ENCODE peak calls at places on chromosomes 12 and 14, in eight cellular contexts. J is bronchial epithelial cell, I is BJ, O is fibroblast of lung, F is tibial artery, M is HFFc6, A is HCT116, T is ascending aorta. N is an unnamed sample.

GRCh38 chr12:52308807-52309425 is 12.3 kb downstream of the KRT83 start:
- DNase-seq in J (no peak), I (no peak), O (no peak), F (no peak), M (no peak), A (no peak), T (no peak), N (no peak)

GRCh38 chr12:2641209-2641608 is 153.6 kb upstream of the FKBP4 start:
- DNase-seq in J (no peak), I (no peak), O (peak), F (peak), M (peak), A (peak), T (no peak), N (no peak)

GRCh38 chr12:106227641-106228319 is 20.0 kb downstream of the CKAP4 start:
- DNase-seq in J (peak), I (no peak), O (peak), F (no peak), M (no peak), A (no peak), T (no peak), N (no peak)

GRCh38 chr14:103522649-103523582 is at the start of gene CKB:
- DNase-seq in J (no peak), I (no peak), O (peak), F (no peak), M (no peak), A (no peak), T (no peak), N (no peak)

GRCh38 chr12:48925218-48925871 is at the start of gene FKBP11:
- DNase-seq in J (peak), I (no peak), O (peak), F (peak), M (peak), A (no peak), T (no peak), N (peak)

GRCh38 chr12:122834229-122834920 is 882 bp upstream of the HIP1R start:
- DNase-seq in J (peak), I (no peak), O (peak), F (no peak), M (peak), A (peak), T (no peak), N (no peak)

GRCh38 chr12:55657282-55657681 is 20.6 kb downstream of the OR10P1 start:
- DNase-seq in J (no peak), I (no peak), O (no peak), F (no peak), M (no peak), A (no peak), T (no peak), N (no peak)

GRCh38 chr12:75706786-75707605 is 195.6 kb upstream of the KRR1 start:
- DNase-seq in J (peak), I (no peak), O (peak), F (no peak), M (peak), A (no peak), T (no peak), N (no peak)

GRCh38 chr12:111150476-111150875 is 218.4 kb downstream of the PHETA1 start:
- DNase-seq in J (no peak), I (no peak), O (no peak), F (no peak), M (no peak), A (no peak), T (no peak), N (no peak)

GRCh38 chr12:94099191-94099983 is 49.0 kb upstream of the PLXNC1 start:
- DNase-seq in J (no peak), I (no peak), O (peak), F (no peak), M (no peak), A (no peak), T (no peak), N (no peak)

GRCh38 chr12:46661161-46661845 is 164.5 kb downstream of the SLC38A4 start:
- DNase-seq in J (peak), I (peak), O (peak), F (peak), M (peak), A (peak), T (no peak), N (no peak)

GRCh38 chr12:54041097-54041690 is 8.3 kb downstream of the HOXC5 start:
- DNase-seq in J (no peak), I (no peak), O (no peak), F (no peak), M (no peak), A (no peak), T (no peak), N (no peak)

GRCh38 chr12:121789233-121789781 is 4.2 kb downstream of the RHOF start:
- DNase-seq in J (no peak), I (no peak), O (no peak), F (no peak), M (no peak), A (no peak), T (no peak), N (peak)

GRCh38 chr14:90281261-90281660 is 24.9 kb downstream of the PSMC1 start:
- DNase-seq in J (peak), I (peak), O (peak), F (no peak), M (peak), A (no peak), T (no peak), N (no peak)

GRCh38 chr12:100545092-100545491 is 28.4 kb upstream of the GAS2L3 start:
- DNase-seq in J (no peak), I (peak), O (no peak), F (no peak), M (peak), A (no peak), T (no peak), N (no peak)

GRCh38 chr12:105235299-105235746 is 651 bp downstream of the APPL2 start:
- DNase-seq in J (peak), I (no peak), O (no peak), F (no peak), M (no peak), A (no peak), T (no peak), N (no peak)

GRCh38 chr12:11906284-11906935 is 164.3 kb upstream of the BCL2L14 start:
- DNase-seq in J (no peak), I (peak), O (no peak), F (no peak), M (peak), A (no peak), T (no peak), N (no peak)

GRCh38 chr14:92584856-92585255 is 71.3 kb downstream of the RIN3 start:
- DNase-seq in J (no peak), I (no peak), O (peak), F (no peak), M (no peak), A (no peak), T (no peak), N (no peak)

GRCh38 chr12:69575346-69575745 is 9.9 kb upstream of the CCT2 start:
- DNase-seq in J (no peak), I (no peak), O (no peak), F (no peak), M (peak), A (no peak), T (no peak), N (no peak)

GRCh38 chr12:12812163-12812562 is 983 bp upstream of the DDX47 start:
- DNase-seq in J (no peak), I (no peak), O (no peak), F (no peak), M (no peak), A (no peak), T (no peak), N (no peak)

GRCh38 chr12:15534322-15534721 is 212.0 kb downstream of the PTPRO start:
- DNase-seq in J (no peak), I (no peak), O (peak), F (no peak), M (no peak), A (no peak), T (no peak), N (no peak)

GRCh38 chr14:96269359-96269710 is 13.3 kb downstream of the BDKRB1 start:
- DNase-seq in J (no peak), I (no peak), O (no peak), F (no peak), M (no peak), A (no peak), T (no peak), N (no peak)

GRCh38 chr12:28955921-28956320 is 193.2 kb upstream of the FAR2 start:
- DNase-seq in J (no peak), I (no peak), O (no peak), F (no peak), M (no peak), A (no peak), T (no peak), N (no peak)

GRCh38 chr12:111451649-111452129 is 46.0 kb downstream of the SH2B3 start:
- DNase-seq in J (peak), I (no peak), O (peak), F (no peak), M (peak), A (peak), T (no peak), N (no peak)

GRCh38 chr12:121404734-121405133 is 4.8 kb downstream of the RNF34 start:
- DNase-seq in J (no peak), I (no peak), O (peak), F (no peak), M (no peak), A (no peak), T (no peak), N (no peak)

GRCh38 chr14:49294736-49295135 is 291.4 kb downstream of the RPS29 start:
- DNase-seq in J (no peak), I (no peak), O (no peak), F (no peak), M (no peak), A (no peak), T (no peak), N (no peak)

GRCh38 chr14:42884100-42884499 is 1277.4 kb downstream of the LRFN5 start:
- DNase-seq in J (peak), I (no peak), O (peak), F (no peak), M (no peak), A (no peak), T (no peak), N (no peak)

GRCh38 chr12:103469716-103470115 is 26.1 kb downstream of the C12orf42 start:
- DNase-seq in J (no peak), I (no peak), O (no peak), F (no peak), M (no peak), A (no peak), T (no peak), N (no peak)

GRCh38 chr12:6326316-6326959 is 15.4 kb downstream of the TNFRSF1A start:
- DNase-seq in J (no peak), I (no peak), O (peak), F (no peak), M (no peak), A (no peak), T (no peak), N (no peak)

GRCh38 chr12:16171348-16171747 is 106.1 kb downstream of the SLC15A5 start:
- DNase-seq in J (no peak), I (no peak), O (no peak), F (no peak), M (no peak), A (no peak), T (no peak), N (no peak)

GRCh38 chr12:47768323-47768811 is 4.7 kb upstream of the SLC48A1 start:
- DNase-seq in J (peak), I (no peak), O (no peak), F (no peak), M (no peak), A (no peak), T (no peak), N (no peak)

GRCh38 chr12:55891310-55891709 is 36.4 kb downstream of the PYM1 start:
- DNase-seq in J (no peak), I (no peak), O (no peak), F (no peak), M (no peak), A (no peak), T (no peak), N (no peak)

GRCh38 chr12:30100736-30101135 is 317.0 kb upstream of the TMTC1 start:
- DNase-seq in J (no peak), I (no peak), O (no peak), F (no peak), M (no peak), A (no peak), T (no peak), N (no peak)

GRCh38 chr12:110540048-110540447 is 37.9 kb downstream of the RAD9B start:
- DNase-seq in J (no peak), I (no peak), O (no peak), F (no peak), M (peak), A (no peak), T (no peak), N (no peak)

GRCh38 chr12:52643233-52644077 is 8.6 kb downstream of the KRT2 start:
- DNase-seq in J (no peak), I (no peak), O (no peak), F (no peak), M (no peak), A (no peak), T (no peak), N (no peak)

GRCh38 chr12:5442251-5443006 is 10.5 kb downstream of the NTF3 start:
- DNase-seq in J (peak), I (no peak), O (peak), F (no peak), M (peak), A (peak), T (no peak), N (no peak)

GRCh38 chr12:109098142-109098652 is 800 bp downstream of the UNG start:
- DNase-seq in J (peak), I (no peak), O (peak), F (peak), M (peak), A (no peak), T (no peak), N (no peak)

GRCh38 chr12:57632898-57633825 is at the start of gene B4GALNT1:
- DNase-seq in J (peak), I (no peak), O (peak), F (no peak), M (peak), A (peak), T (no peak), N (peak)

GRCh38 chr12:18217981-18218380 is 43.3 kb upstream of the PIK3C2G start:
- DNase-seq in J (peak), I (no peak), O (no peak), F (no peak), M (no peak), A (no peak), T (no peak), N (no peak)

DNA sequence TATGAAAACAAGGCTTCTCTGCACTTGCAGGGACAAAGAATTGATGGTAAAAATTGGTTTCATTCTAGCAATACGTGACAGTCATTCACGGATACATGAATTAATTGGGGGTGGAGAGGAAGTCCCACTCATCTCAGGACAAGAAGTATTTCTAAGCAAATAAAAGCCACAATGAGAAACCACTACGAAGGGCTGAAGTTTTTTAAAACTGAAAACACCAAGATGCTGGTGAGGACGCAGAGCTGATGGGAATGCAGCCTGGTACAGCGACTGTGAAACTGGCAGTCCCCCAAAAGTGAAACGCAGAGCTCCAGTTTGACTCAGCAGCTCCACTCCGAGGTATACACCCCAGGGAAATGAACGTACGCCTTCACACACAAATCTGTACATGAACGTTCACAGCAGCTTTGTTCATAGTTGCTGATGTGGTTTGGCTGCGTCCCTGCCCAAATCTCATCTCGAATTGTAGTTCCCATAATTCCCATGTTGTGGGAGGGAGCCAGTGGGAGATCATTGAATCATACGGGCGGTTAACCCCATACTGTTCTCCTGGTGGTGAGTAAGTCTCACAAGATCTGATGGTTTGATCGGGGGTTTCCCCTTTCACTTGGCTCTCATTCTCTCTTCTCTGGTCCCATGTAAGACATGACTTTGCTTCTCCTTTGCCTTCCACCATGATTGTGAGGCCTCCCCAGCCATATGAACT is 89.0 kb downstream of the SCARB1 start:
- DNase-seq in J (peak), I (peak), O (peak), F (no peak), M (peak), A (no peak), T (no peak), N (no peak)
- TF ChIP-seq CTCF in J (no peak), I (no peak), O (peak), F (no peak), M (peak), A (no peak), T (no peak), N (no peak)

GRCh38 chr12:62724285-62724684 is 210.7 kb downstream of the PPM1H start:
- DNase-seq in J (no peak), I (no peak), O (no peak), F (no peak), M (no peak), A (no peak), T (no peak), N (no peak)

GRCh38 chr12:62722971-62723680 is 211.8 kb downstream of the PPM1H start:
- DNase-seq in J (no peak), I (no peak), O (peak), F (no peak), M (no peak), A (no peak), T (no peak), N (no peak)

GRCh38 chr12:62724947-62725447 is 210.0 kb downstream of the PPM1H start:
- DNase-seq in J (peak), I (peak), O (peak), F (peak), M (peak), A (peak), T (no peak), N (no peak)

GRCh38 chr12:62725781-62726180 is 209.2 kb downstream of the PPM1H start:
- DNase-seq in J (peak), I (no peak), O (no peak), F (no peak), M (no peak), A (no peak), T (no peak), N (no peak)

DNA sequence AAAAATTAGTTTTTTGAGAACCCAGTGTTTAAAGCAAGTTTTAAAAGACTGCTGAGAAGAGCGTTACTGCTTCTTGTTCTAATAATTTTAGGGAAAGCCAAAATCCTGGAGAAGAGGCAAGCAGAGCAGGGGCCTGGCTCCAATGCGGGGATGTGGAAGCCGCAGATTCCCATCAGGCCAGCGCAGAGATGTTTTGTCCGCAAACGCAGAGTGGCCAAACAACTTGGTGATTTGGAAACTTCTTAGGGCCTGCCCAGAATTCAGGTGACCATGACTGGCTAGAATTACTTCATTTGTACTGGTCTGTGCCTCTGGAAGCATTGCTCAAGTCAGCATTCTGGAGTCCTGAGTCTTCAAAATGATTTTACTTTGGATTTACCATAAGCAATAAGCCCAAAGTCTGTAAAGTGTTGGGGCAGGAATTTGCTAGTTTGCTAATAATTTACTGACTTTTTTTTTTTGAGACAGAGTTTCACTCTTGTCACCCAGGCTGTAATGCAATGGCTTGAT is 208.4 kb downstream of the PPM1H start:
- DNase-seq in J (no peak), I (no peak), O (no peak), F (no peak), M (no peak), A (no peak), T (no peak), N (no peak)
- TF ChIP-seq CTCF in J (no peak), I (no peak), O (no peak), F (no peak), M (no peak), A (no peak), T (no peak), N (no peak)

GRCh38 chr12:85782711-85783110 is 53.5 kb downstream of the RASSF9 start:
- DNase-seq in J (no peak), I (no peak), O (no peak), F (no peak), M (no peak), A (peak), T (no peak), N (no peak)

GRCh38 chr12:85779768-85780167 is 56.4 kb downstream of the RASSF9 start:
- DNase-seq in J (peak), I (no peak), O (no peak), F (no peak), M (no peak), A (no peak), T (no peak), N (no peak)

GRCh38 chr12:85784096-85784720 is 52.0 kb downstream of the RASSF9 start:
- DNase-seq in J (peak), I (no peak), O (peak), F (no peak), M (no peak), A (peak), T (no peak), N (no peak)

GRCh38 chr12:85781751-85782150 is 54.5 kb downstream of the RASSF9 start:
- DNase-seq in J (no peak), I (no peak), O (no peak), F (no peak), M (no peak), A (no peak), T (no peak), N (no peak)
- TF ChIP-seq CTCF in J (no peak), I (no peak), O (no peak), F (no peak), M (no peak), A (no peak), T (no peak), N (no peak)

DNA sequence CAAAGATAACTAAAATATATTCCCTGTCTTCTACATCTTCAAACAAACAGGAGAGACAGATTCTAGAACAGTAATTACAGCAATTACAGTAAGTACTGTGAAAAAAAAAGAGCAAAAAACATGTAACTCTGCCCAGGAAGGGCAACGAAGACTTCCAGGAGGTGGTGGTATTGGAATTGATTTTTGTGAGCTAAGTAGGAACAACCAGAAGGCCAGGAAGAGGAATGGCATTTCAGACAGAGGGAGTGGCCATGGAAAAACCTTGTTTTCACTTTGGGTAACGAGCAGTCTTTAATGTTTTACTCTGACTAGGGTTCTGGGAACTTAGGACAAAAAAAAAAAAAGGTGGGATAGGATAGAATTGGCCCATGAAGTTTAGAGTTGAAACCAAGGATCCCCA is 196.3 kb upstream of the PLEKHG7 start:
- DNase-seq in J (peak), I (no peak), O (no peak), F (no peak), M (no peak), A (no peak), T (no peak), N (no peak)
- TF ChIP-seq CTCF in J (no peak), I (no peak), O (no peak), F (no peak), M (no peak), A (no peak), T (no peak), N (no peak)